ENCODE peak calls at places on chromosomes 2 and 18, in five cellular contexts. H is Panc1; V is adipocyte; S is left ventricle myocardium inferior; Z is CD8-positive, alpha-beta memory T cell. C is an unnamed sample.

GRCh38 chr2:175854665-175855064 is 147.4 kb downstream of the LNPK start:
- DNase-seq in V (no peak), H (no peak), Z (no peak), S (no peak), C (no peak)

GRCh38 chr18:7870855-7871254 is 303.7 kb downstream of the PTPRM start:
- DNase-seq in S (no peak), Z (no peak), H (no peak), V (peak; percentile 56), C (no peak)

GRCh38 chr2:229616433-229616832 is 97.9 kb downstream of the DNER start:
- DNase-seq in H (no peak), Z (no peak), S (no peak), V (no peak), C (no peak)

GRCh38 chr2:218166791-218167190 is at the start of gene CXCR1:
- DNase-seq in H (no peak), V (no peak), S (no peak), Z (peak; percentile 59), C (no peak)

GRCh38 chr2:174535757-174536703 is 49.2 kb upstream of the GPR155 start:
- DNase-seq in H (no peak), Z (no peak), S (no peak), V (no peak), C (no peak)

GRCh38 chr2:102581911-102582310 is 37.4 kb upstream of the SLC9A2 start:
- DNase-seq in Z (no peak), S (no peak), V (no peak), H (no peak), C (no peak)

GRCh38 chr18:45503988-45504387 is 111.3 kb upstream of the SLC14A2 start:
- DNase-seq in H (no peak), Z (no peak), S (no peak), V (peak; percentile 77), C (no peak)

GRCh38 chr2:161096336-161096735 is 63.9 kb upstream of the TANK start:
- DNase-seq in S (no peak), V (peak; percentile 79), Z (no peak), H (no peak), C (no peak)

GRCh38 chr2:64696631-64697030 is 42.9 kb upstream of the SERTAD2 start:
- DNase-seq in V (no peak), S (no peak), H (no peak), Z (no peak), C (no peak)

GRCh38 chr2:154623819-154624218 is 74.7 kb upstream of the KCNJ3 start:
- DNase-seq in V (peak; percentile 24), Z (no peak), S (no peak), H (peak; percentile 20), C (peak; percentile 4)

GRCh38 chr2:140473851-140474250 is 1657.0 kb downstream of the LRP1B start:
- DNase-seq in Z (no peak), V (no peak), S (no peak), H (no peak), C (no peak)

GRCh38 chr2:217413193-217413592 is 553.3 kb upstream of the TNP1 start:
- DNase-seq in H (no peak), S (no peak), V (no peak), Z (no peak), C (no peak)

GRCh38 chr2:70851704-70852103 is 16.1 kb upstream of the CD207 start:
- DNase-seq in S (no peak), Z (no peak), H (no peak), V (no peak), C (no peak)

GRCh38 chr2:217256261-217256660 is 396.4 kb upstream of the TNP1 start:
- DNase-seq in S (no peak), V (peak; percentile 81), H (no peak), Z (no peak), C (no peak)

GRCh38 chr18:72544092-72544886 is at the start of gene CBLN2:
- DNase-seq in H (no peak), S (no peak), Z (no peak), V (peak; percentile 86), C (peak; percentile 66)

GRCh38 chr2:36695746-36696415 is 626 bp upstream of the VIT start:
- DNase-seq in H (no peak), Z (no peak), S (no peak), V (peak; percentile 79), C (peak; percentile 73)

GRCh38 chr2:20391951-20392699 is 41.5 kb upstream of the PUM2 start:
- DNase-seq in Z (no peak), V (no peak), H (no peak), S (no peak), C (peak; percentile 28)

GRCh38 chr2:217723078-217723477 is 279.7 kb downstream of the TNS1 start:
- DNase-seq in Z (no peak), V (peak; percentile 87), H (no peak), S (no peak), C (no peak)

GRCh38 chr2:68756178-68756577 is 21.6 kb downstream of the ARHGAP25 start:
- DNase-seq in Z (no peak), S (no peak), H (no peak), V (no peak), C (no peak)

GRCh38 chr2:188176626-188177025 is 115.0 kb upstream of the GULP1 start:
- DNase-seq in Z (no peak), S (no peak), H (no peak), V (no peak), C (no peak)

GRCh38 chr2:59322005-59322404 is 1080.9 kb upstream of the FANCL start:
- DNase-seq in H (no peak), Z (no peak), S (no peak), V (no peak), C (no peak)

GRCh38 chr2:140506606-140507005 is 1624.2 kb downstream of the LRP1B start:
- DNase-seq in Z (no peak), V (peak; percentile 65), S (no peak), H (no peak), C (peak; percentile 28)

GRCh38 chr2:227717687-227718567 is at the start of gene SLC19A3:
- DNase-seq in S (peak; percentile 86), Z (no peak), H (no peak), V (peak; percentile 85), C (peak; percentile 92)

GRCh38 chr2:146312899-146313298 is 1531.9 kb upstream of the ACVR2A start:
- DNase-seq in V (peak; percentile 67), Z (no peak), S (no peak), H (no peak), C (no peak)

GRCh38 chr2:240170354-240170735 is 29.9 kb upstream of the OTOS start:
- DNase-seq in S (no peak), Z (no peak), V (peak; percentile 20), H (no peak), C (no peak)

GRCh38 chr2:189002079-189002478 is 27.9 kb downstream of the COL3A1 start:
- DNase-seq in V (peak; percentile 47), Z (no peak), H (no peak), S (no peak), C (no peak)

GRCh38 chr2:6506311-6507258 is 359.1 kb downstream of the CMPK2 start:
- DNase-seq in Z (no peak), S (no peak), V (peak; percentile 75), H (no peak), C (peak; percentile 87)

GRCh38 chr2:46366675-46367067 is 69.5 kb downstream of the EPAS1 start:
- DNase-seq in V (no peak), Z (no peak), H (no peak), S (no peak), C (no peak)
- H3K36me3 ChIP-seq in V (peaks cover 60% of the 10 kb centered on the region), Z (no peaks in the 10 kb centered on the region), H (no peaks in the 10 kb centered on the region), S (peaks cover 84% of the 10 kb centered on the region), C (peaks cover 96% of the 10 kb centered on the region)

GRCh38 chr2:51324028-51324427 is 292.1 kb upstream of the NRXN1 start:
- DNase-seq in S (no peak), Z (no peak), V (no peak), H (no peak), C (no peak)
- H3K9me3 ChIP-seq in S (no peaks in the 10 kb centered on the region), Z (no peaks in the 10 kb centered on the region), V (no peaks in the 10 kb centered on the region), H (no peaks in the 10 kb centered on the region), C (no peaks in the 10 kb centered on the region)

GRCh38 chr18:78979682-78980278 is at the start of gene SALL3:
- DNase-seq in S (no peak), V (no peak), H (no peak), Z (no peak), C (no peak)

GRCh38 chr18:78979058-78979680 is 449 bp upstream of the SALL3 start:
- DNase-seq in Z (no peak), H (no peak), S (no peak), V (no peak), C (no peak)

GRCh38 chr18:78980777-78981651 is 1.4 kb downstream of the SALL3 start:
- DNase-seq in S (no peak), H (no peak), Z (no peak), V (no peak), C (no peak)

GRCh38 chr18:78981652-78981955 is 2.0 kb downstream of the SALL3 start:
- DNase-seq in S (no peak), Z (no peak), V (no peak), H (no peak), C (no peak)

DNA sequence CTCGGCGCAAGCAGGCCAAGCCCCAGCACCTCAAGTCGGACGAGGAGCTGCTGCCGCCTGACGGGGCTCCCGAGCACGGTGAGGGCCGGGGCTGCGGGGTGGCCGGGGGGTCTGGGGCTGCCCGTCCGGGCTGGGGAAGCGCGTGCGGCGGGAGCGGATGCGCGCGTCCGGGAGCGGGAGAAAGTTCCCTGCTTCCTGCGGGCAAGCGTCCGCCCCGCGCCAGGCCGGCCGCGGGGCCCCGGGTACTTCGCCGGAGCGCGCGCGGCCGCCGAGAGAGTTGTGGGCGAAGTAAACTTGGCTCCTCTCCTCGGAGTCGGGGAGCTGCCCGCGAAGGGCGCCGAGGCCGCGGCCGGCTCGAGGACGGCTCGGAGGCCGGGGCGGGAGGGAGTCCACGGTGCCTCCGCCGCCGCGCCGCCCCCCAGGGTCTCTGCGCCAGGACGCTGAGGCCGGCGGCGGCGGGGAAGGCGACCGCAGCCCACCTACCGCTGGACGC is 707 bp downstream of the SALL3 start:
- DNase-seq in H (no peak), V (no peak), Z (no peak), S (no peak), C (no peak)
- H3K27me3 ChIP-seq in H (peaks cover 22% of the 10 kb centered on the region), V (peaks cover 68% of the 10 kb centered on the region), Z (peaks cover 24% of the 10 kb centered on the region), S (peaks cover 96% of the 10 kb centered on the region), C (peaks cover 55% of the 10 kb centered on the region)

GRCh38 chr2:86489542-86489941 is 48.4 kb downstream of the KDM3A start:
- DNase-seq in H (no peak), Z (no peak), S (no peak), V (no peak), C (no peak)
- H3K36me3 ChIP-seq in H (peaks cover 46% of the 10 kb centered on the region), Z (peaks cover 69% of the 10 kb centered on the region), S (peaks cover 100% of the 10 kb centered on the region), V (peaks cover 98% of the 10 kb centered on the region), C (peaks cover 85% of the 10 kb centered on the region)